ENCODE peak calls at places on chromosomes 7 and 10, in six cellular contexts. I is NCI-H1417; T is stimulated activated naive CD8-positive, alpha-beta T cell treated with anti-CD3 and anti-CD28 coated beads, Interleukin-15, Interleukin-2, amounts not matched to agents 100 U/mL and 50 U/mL, for 24 hours; E is lower lobe of right lung; U is GOT3; L is amniotic epithelial cell. J is an unnamed sample.

GRCh38 chr7:81439591-81439990 is 330.3 kb downstream of the HGF start:
- DNase-seq in T (no peak), I (no peak), L (no peak), E (no peak), U (no peak), J (no peak)

GRCh38 chr7:25859732-25860131 is 292.3 kb upstream of the NFE2L3 start:
- DNase-seq in L (no peak), I (no peak), E (no peak), T (no peak), U (no peak), J (no peak)

GRCh38 chr10:100791254-100792058 is 46.1 kb downstream of the PAX2 start:
- DNase-seq in L (no peak), E (no peak), T (no peak), I (no peak), U (no peak), J (no peak)

GRCh38 chr10:71604324-71605018 is 115.1 kb downstream of the C10orf105 start:
- DNase-seq in E (no peak), L (peak; percentile 70), U (no peak), T (no peak), I (no peak), J (no peak)

GRCh38 chr7:40986351-40986873 is 716.5 kb downstream of the INHBA start:
- DNase-seq in L (peak; percentile 94), I (peak; percentile 19), E (no peak), U (no peak), T (no peak), J (no peak)

GRCh38 chr10:2928219-2928840 is 139.0 kb upstream of the PFKP start:
- DNase-seq in U (peak; percentile 5), T (peak; percentile 81), I (peak; percentile 77), L (peak; percentile 52), E (peak; percentile 65), J (peak; percentile 67)

GRCh38 chr10:3432089-3432488 is 259.5 kb upstream of the PITRM1 start:
- DNase-seq in T (no peak), U (no peak), E (no peak), I (no peak), L (no peak), J (no peak)

GRCh38 chr7:357531-358209 is 67.7 kb downstream of the FOXL3 start:
- DNase-seq in T (no peak), I (no peak), L (no peak), U (no peak), E (no peak), J (no peak)

GRCh38 chr7:150406565-150407421 is 27.7 kb downstream of the ZNF775 start:
- DNase-seq in U (no peak), T (peak; percentile 46), L (peak; percentile 37), E (no peak), I (no peak), J (no peak)

GRCh38 chr10:120765241-120765803 is 85.8 kb upstream of the WDR11 start:
- DNase-seq in E (no peak), I (no peak), U (no peak), T (no peak), L (no peak), J (no peak)

GRCh38 chr7:97130417-97131139 is 13.1 kb downstream of the SDHAF3 start:
- DNase-seq in U (no peak), E (no peak), I (no peak), T (no peak), L (no peak), J (no peak)

GRCh38 chr10:115895196-115895595 is 377.8 kb downstream of the GFRA1 start:
- DNase-seq in U (no peak), L (no peak), E (no peak), T (no peak), I (no peak), J (no peak)

GRCh38 chr7:22444181-22444966 is 55.6 kb downstream of the STEAP1B start:
- DNase-seq in U (no peak), L (no peak), T (no peak), I (no peak), E (no peak), J (peak; percentile 69)

GRCh38 chr7:7707756-7708310 is 10.6 kb downstream of the RPA3 start:
- DNase-seq in E (no peak), L (peak; percentile 36), U (no peak), I (peak; percentile 51), T (no peak), J (no peak)

GRCh38 chr10:97353945-97354344 is 19.4 kb upstream of the FRAT2 start:
- DNase-seq in U (no peak), E (peak; percentile 75), L (no peak), I (no peak), T (no peak), J (no peak)

GRCh38 chr7:105188201-105188600 is 174.2 kb downstream of the KMT2E start:
- DNase-seq in I (no peak), U (no peak), T (no peak), L (peak; percentile 29), E (no peak), J (no peak)

GRCh38 chr7:150397376-150398107 is 18.4 kb downstream of the ZNF775 start:
- DNase-seq in I (no peak), E (no peak), L (no peak), U (no peak), T (no peak), J (no peak)

GRCh38 chr7:133829336-133829897 is 297.7 kb upstream of the LRGUK start:
- DNase-seq in T (no peak), E (no peak), U (no peak), L (peak; percentile 59), I (no peak), J (no peak)

GRCh38 chr7:159031135-159031701 is 113.4 kb downstream of the VIPR2 start:
- DNase-seq in L (no peak), T (no peak), U (no peak), I (no peak), E (no peak), J (no peak)

GRCh38 chr7:121288894-121289293 is 39.9 kb upstream of the WNT16 start:
- DNase-seq in I (no peak), U (no peak), E (no peak), T (no peak), L (peak; percentile 98), J (no peak)

GRCh38 chr7:134747326-134747725 is 32.1 kb upstream of the CALD1 start:
- DNase-seq in U (no peak), E (no peak), T (no peak), L (no peak), I (no peak), J (no peak)

J was measured in NCI-H345.